ENCODE peak calls at places on chromosomes 4 and X, in ten cellular contexts. M, O, B, U, T, D, L, F, G and A are unnamed samples.

GRCh38 chrX:50161143-50161542 is 39.7 kb downstream of the AKAP4 start:
- DNase-seq in M (no peak), O (no peak), B (peak), U (no peak), T (peak), D (no peak), L (no peak), F (no peak), G (peak), A (no peak)

GRCh38 chrX:78746496-78746895 is 1.0 kb upstream of the LPAR4 start:
- DNase-seq in M (no peak), O (no peak), B (no peak), U (no peak), T (no peak), D (no peak), L (no peak), F (no peak), G (no peak), A (no peak)

GRCh38 chr4:42786350-42787070 is 106.0 kb upstream of the GRXCR1 start:
- DNase-seq in M (no peak), O (no peak), B (no peak), U (peak), T (no peak), D (no peak), L (no peak), F (no peak), G (no peak), A (peak)

GRCh38 chr4:78356251-78356650 is 195.3 kb upstream of the ANXA3 start:
- DNase-seq in M (peak), O (no peak), B (no peak), U (no peak), T (no peak), D (no peak), L (no peak), F (no peak), G (no peak), A (no peak)

GRCh38 chr4:139851639-139852038 is 186.0 kb downstream of the MGST2 start:
- DNase-seq in M (no peak), O (no peak), B (no peak), U (no peak), T (no peak), D (no peak), L (no peak), F (no peak), G (no peak), A (peak)

GRCh38 chrX:44431206-44431605 is 87.7 kb upstream of the EFHC2 start:
- DNase-seq in M (peak), O (no peak), B (peak), U (no peak), T (peak), D (no peak), L (no peak), F (no peak), G (peak), A (no peak)

GRCh38 chr4:41611881-41612871 is 74.2 kb downstream of the LIMCH1 start:
- DNase-seq in M (peak), O (no peak), B (peak), U (no peak), T (peak), D (no peak), L (no peak), F (peak), G (peak), A (peak)

GRCh38 chr4:13766722-13767495 is 139.4 kb upstream of the BOD1L1 start:
- DNase-seq in M (no peak), O (no peak), B (peak), U (no peak), T (no peak), D (no peak), L (no peak), F (no peak), G (peak), A (no peak)

GRCh38 chrX:1392376-1393130 is 640 bp upstream of the SLC25A6 start:
- DNase-seq in M (peak), O (peak), B (peak), U (no peak), T (peak), D (no peak), L (no peak), F (peak), G (peak), A (no peak)

GRCh38 chr4:21512351-21512750 is 436.2 kb downstream of the KCNIP4 start:
- DNase-seq in M (peak), O (no peak), B (peak), U (no peak), T (peak), D (no peak), L (no peak), F (no peak), G (peak), A (peak)

GRCh38 chr4:188691811-188692210 is 552.6 kb downstream of the TRIML1 start:
- DNase-seq in M (no peak), O (no peak), B (no peak), U (no peak), T (peak), D (no peak), L (no peak), F (no peak), G (peak), A (no peak)

GRCh38 chr4:94463771-94464170 is 12.0 kb downstream of the PDLIM5 start:
- DNase-seq in M (no peak), O (no peak), B (no peak), U (no peak), T (peak), D (no peak), L (no peak), F (no peak), G (peak), A (no peak)

GRCh38 chr4:7129871-7130609 is 62.2 kb upstream of the GRPEL1 start:
- DNase-seq in M (no peak), O (no peak), B (no peak), U (no peak), T (no peak), D (no peak), L (no peak), F (no peak), G (no peak), A (no peak)

GRCh38 chr4:85221606-85222005 is 253.3 kb upstream of the ARHGAP24 start:
- DNase-seq in M (no peak), O (no peak), B (no peak), U (no peak), T (peak), D (no peak), L (no peak), F (no peak), G (no peak), A (no peak)

GRCh38 chr4:121421594-121421993 is 40.8 kb upstream of the QRFPR start:
- DNase-seq in M (no peak), O (no peak), B (no peak), U (no peak), T (peak), D (no peak), L (no peak), F (no peak), G (peak), A (peak)

GRCh38 chrX:12885508-12885907 is 18.6 kb downstream of the TLR7 start:
- DNase-seq in M (peak), O (no peak), B (no peak), U (no peak), T (no peak), D (no peak), L (no peak), F (no peak), G (no peak), A (no peak)

GRCh38 chrX:103215037-103215767 is at the start of gene BEX4:
- DNase-seq in M (peak), O (peak), B (peak), U (peak), T (peak), D (peak), L (peak), F (peak), G (peak), A (peak)

GRCh38 chr4:137905930-137906329 is 336.2 kb downstream of the SLC7A11 start:
- DNase-seq in M (peak), O (no peak), B (no peak), U (no peak), T (no peak), D (no peak), L (no peak), F (no peak), G (peak), A (no peak)

GRCh38 chrX:50471390-50471789 is 765 bp upstream of the DGKK start:
- DNase-seq in M (no peak), O (no peak), B (no peak), U (no peak), T (no peak), D (no peak), L (no peak), F (no peak), G (no peak), A (peak)

GRCh38 chr4:82823062-82823461 is 24.5 kb upstream of the SCD5 start:
- DNase-seq in M (peak), O (no peak), B (peak), U (no peak), T (peak), D (no peak), L (no peak), F (no peak), G (peak), A (no peak)

GRCh38 chr4:41125558-41126311 is 88.6 kb downstream of the APBB2 start:
- DNase-seq in M (no peak), O (no peak), B (no peak), U (no peak), T (no peak), D (no peak), L (no peak), F (no peak), G (no peak), A (no peak)

GRCh38 chrX:133054761-133055385 is 42.0 kb downstream of the USP26 start:
- DNase-seq in M (no peak), O (no peak), B (no peak), U (no peak), T (no peak), D (no peak), L (no peak), F (no peak), G (no peak), A (no peak)

GRCh38 chrX:93322110-93322509 is 351.3 kb downstream of the NAP1L3 start:
- DNase-seq in M (no peak), O (no peak), B (no peak), U (no peak), T (no peak), D (no peak), L (no peak), F (no peak), G (no peak), A (no peak)

GRCh38 chr4:126799971-126800722 is 832.6 kb upstream of the INTU start:
- DNase-seq in M (peak), O (no peak), B (peak), U (peak), T (no peak), D (no peak), L (no peak), F (no peak), G (peak), A (peak)

GRCh38 chrX:105821471-105822081 is 763 bp upstream of the NRK start:
- DNase-seq in M (peak), O (no peak), B (no peak), U (no peak), T (peak), D (no peak), L (no peak), F (no peak), G (peak), A (no peak)

GRCh38 chr4:149145803-149146202 is 669.8 kb downstream of the IQCM start:
- DNase-seq in M (peak), O (no peak), B (peak), U (no peak), T (peak), D (no peak), L (no peak), F (no peak), G (peak), A (no peak)

GRCh38 chr4:53902786-53903185 is 161.6 kb downstream of the CHIC2 start:
- DNase-seq in M (no peak), O (no peak), B (no peak), U (no peak), T (peak), D (no peak), L (no peak), F (no peak), G (peak), A (no peak)

GRCh38 chr4:103152381-103152780 is 45.8 kb downstream of the CENPE start:
- DNase-seq in M (no peak), O (no peak), B (no peak), U (no peak), T (no peak), D (no peak), L (no peak), F (no peak), G (no peak), A (no peak)

GRCh38 chr4:16212138-16212782 is 14.0 kb downstream of the TAPT1 start:
- DNase-seq in M (no peak), O (no peak), B (no peak), U (no peak), T (no peak), D (no peak), L (no peak), F (no peak), G (no peak), A (no peak)